ENCODE peak calls at places on chromosomes 4 and X, in ten cellular contexts. J is stimulated activated CD4-positive, alpha-beta T cell treated with anti-CD3 and anti-CD28 coated beads, TNF-alpha, amount 100 ng/mL, for 4 hours; E is MV-4-11; V is memory B cell; W is NCI-H1694 treated with DMSO at 0.1 percent for 48 hours; H is A172; S is kidney epithelial cell; K is mammary epithelial cell; T is non-pigmented ciliary epithelial cell; I is hippocampal formation. D is an unnamed sample.

GRCh38 chrX:69016220-69016941 is 148.9 kb downstream of the PJA1 start:
- DNase-seq in S (no peak), I (no peak), W (no peak), E (no peak), V (no peak), T (no peak), J (no peak), H (no peak), K (no peak), D (no peak)

GRCh38 chrX:45628041-45628440 is 427.4 kb upstream of the DIPK2B start:
- DNase-seq in I (no peak), V (no peak), J (no peak), E (no peak), H (no peak), W (no peak), K (no peak), T (no peak), S (no peak), D (no peak)

GRCh38 chrX:134460861-134461218 is 875 bp downstream of the HPRT1 start:
- DNase-seq in E (no peak), K (peak), W (no peak), S (no peak), J (no peak), I (no peak), T (no peak), H (no peak), V (no peak), D (peak)

GRCh38 chrX:68697465-68698125 is 50.1 kb downstream of the STARD8 start:
- DNase-seq in J (no peak), T (no peak), K (no peak), I (no peak), E (no peak), H (no peak), W (no peak), V (no peak), S (no peak), D (no peak)

GRCh38 chr4:174394915-174395314 is 111.2 kb downstream of the CEP44 start:
- DNase-seq in E (no peak), W (no peak), V (no peak), I (no peak), T (peak), K (peak), H (peak), J (no peak), S (peak), D (peak)

GRCh38 chrX:121641560-121641959 is 594.1 kb downstream of the GLUD2 start:
- DNase-seq in E (peak), S (no peak), J (no peak), W (no peak), H (peak), I (no peak), V (no peak), K (peak), T (no peak), D (no peak)

GRCh38 chr4:70601422-70602039 is 9.5 kb downstream of the AMBN start:
- DNase-seq in W (peak), J (no peak), K (peak), I (peak), T (peak), S (peak), V (peak), E (peak), H (peak), D (peak)

GRCh38 chr4:107312366-107312765 is 276.3 kb upstream of the DKK2 start:
- DNase-seq in K (no peak), T (no peak), S (no peak), I (no peak), H (no peak), V (no peak), W (no peak), J (no peak), E (no peak), D (no peak)

GRCh38 chrX:132483523-132483922 is 5.3 kb downstream of the MBNL3 start:
- DNase-seq in H (no peak), W (no peak), J (no peak), S (no peak), E (no peak), V (no peak), T (no peak), K (no peak), I (no peak), D (no peak)

GRCh38 chrX:120452131-120452530 is 17.0 kb downstream of the LAMP2 start:
- DNase-seq in S (no peak), V (no peak), T (no peak), J (no peak), K (no peak), I (peak), H (no peak), W (peak), E (peak), D (no peak)

GRCh38 chr4:59180969-59181368 is 2019.2 kb upstream of the ADGRL3 start:
- DNase-seq in I (no peak), V (no peak), T (no peak), K (no peak), W (no peak), E (no peak), S (no peak), J (no peak), H (no peak), D (no peak)

GRCh38 chr4:78100060-78100459 is 42.9 kb downstream of the FRAS1 start:
- DNase-seq in H (no peak), T (no peak), S (no peak), I (no peak), W (no peak), K (no peak), J (no peak), V (no peak), E (no peak), D (peak)

GRCh38 chr4:107913283-107913899 is 18.0 kb upstream of the CYP2U1 start:
- DNase-seq in T (no peak), W (peak), S (no peak), H (peak), E (peak), V (peak), K (peak), J (no peak), I (peak), D (peak)

GRCh38 chrX:103063918-103064434 is at the start of gene BEX1:
- DNase-seq in I (peak), S (no peak), V (no peak), E (peak), W (peak), H (peak), T (no peak), J (no peak), K (peak), D (peak)

GRCh38 chrX:77415161-77415560 is 32.0 kb upstream of the FGF16 start:
- DNase-seq in T (no peak), I (no peak), W (no peak), S (no peak), J (no peak), H (no peak), V (no peak), K (no peak), E (no peak), D (peak)

GRCh38 chr4:82415922-82416365 is 14.3 kb downstream of the HNRNPDL start:
- DNase-seq in W (no peak), E (no peak), H (no peak), S (no peak), I (no peak), T (no peak), J (no peak), V (no peak), K (no peak), D (no peak)

GRCh38 chr4:159608434-159608833 is 505.6 kb downstream of the RAPGEF2 start:
- DNase-seq in S (no peak), H (peak), E (no peak), T (no peak), J (no peak), V (no peak), I (peak), W (peak), K (peak), D (peak)

GRCh38 chr4:158159054-158159717 is 13.6 kb downstream of the GASK1B start:
- DNase-seq in K (peak), H (peak), J (no peak), V (no peak), I (no peak), T (peak), W (no peak), S (peak), E (no peak), D (peak)

GRCh38 chr4:14180983-14181601 is 553.6 kb upstream of the BOD1L1 start:
- DNase-seq in H (peak), W (no peak), J (no peak), V (no peak), K (no peak), I (no peak), T (no peak), S (no peak), E (no peak), D (no peak)

GRCh38 chrX:13015536-13016236 is 28.7 kb downstream of the FAM9C start:
- DNase-seq in E (peak), K (no peak), I (no peak), V (no peak), H (no peak), T (no peak), J (no peak), W (no peak), S (no peak), D (no peak)

GRCh38 chr4:16065066-16065465 is 18.8 kb downstream of the PROM1 start:
- DNase-seq in K (no peak), T (no peak), I (no peak), J (no peak), H (no peak), V (no peak), W (no peak), S (no peak), E (no peak), D (no peak)

GRCh38 chr4:124044867-124045266 is 648.3 kb downstream of the SPRY1 start:
- DNase-seq in E (no peak), T (no peak), W (no peak), V (no peak), J (no peak), K (no peak), H (no peak), S (no peak), I (no peak), D (no peak)

GRCh38 chrX:44484607-44485146 is 58.0 kb downstream of the FUNDC1 start:
- DNase-seq in I (no peak), H (no peak), T (no peak), E (no peak), V (no peak), S (no peak), K (no peak), J (no peak), W (no peak), D (no peak)

GRCh38 chrX:116239944-116240391 is 69.4 kb downstream of the AGTR2 start:
- DNase-seq in E (peak), J (no peak), H (peak), V (no peak), T (no peak), W (no peak), K (peak), I (no peak), S (no peak), D (no peak)

GRCh38 chr4:80362578-80363181 is 27.1 kb downstream of the CFAP299 start:
- DNase-seq in E (no peak), I (peak), T (no peak), W (peak), S (peak), V (peak), J (no peak), K (peak), H (peak), D (peak)

GRCh38 chr4:151484396-151485102 is 75.6 kb downstream of the FHIP1A start:
- DNase-seq in H (peak), T (peak), E (no peak), V (no peak), I (no peak), S (peak), K (peak), J (no peak), W (no peak), D (peak)

GRCh38 chrX:44585866-44586265 is 43.2 kb upstream of the FUNDC1 start:
- DNase-seq in S (no peak), T (no peak), W (no peak), K (no peak), E (peak), H (no peak), I (no peak), V (no peak), J (no peak), D (no peak)

GRCh38 chr4:106358899-106359298 is 9.7 kb downstream of the GIMD1 start:
- DNase-seq in I (no peak), T (peak), K (peak), W (no peak), H (peak), S (no peak), E (peak), V (no peak), J (no peak), D (peak)

GRCh38 chrX:47218920-47219815 is 687 bp downstream of the CDK16 start:
- DNase-seq in J (no peak), H (no peak), V (peak), W (no peak), E (no peak), K (no peak), I (no peak), T (no peak), S (no peak), D (no peak)

GRCh38 chrX:22110729-22111494 is 78.8 kb downstream of the PHEX start:
- DNase-seq in K (peak), S (no peak), W (no peak), V (no peak), E (no peak), J (no peak), I (no peak), H (no peak), T (no peak), D (no peak)

GRCh38 chr4:24433515-24434192 is 150.7 kb downstream of the DHX15 start:
- DNase-seq in W (no peak), K (no peak), H (no peak), I (no peak), J (no peak), T (no peak), S (no peak), V (no peak), E (no peak), D (peak)